ENCODE peak calls at places on chromosomes 12 and 14, in six cellular contexts. K, R, M, Z, N and A are unnamed samples.

GRCh38 chr14:61720302-61720677 is 25.0 kb downstream of the HIF1A start:
- DNase-seq in N (no peak), M (no peak), Z (no peak), K (no peak), R (no peak), A (no peak)

GRCh38 chr12:32891526-32891925 is 5.1 kb downstream of the PKP2 start:
- DNase-seq in R (no peak), Z (no peak), M (no peak), K (no peak), N (no peak), A (no peak)

GRCh38 chr12:48532601-48533000 is 7.2 kb downstream of the OR8S1 start:
- DNase-seq in N (no peak), K (no peak), Z (no peak), M (no peak), R (no peak), A (no peak)

GRCh38 chr14:93207468-93208308 is 632 bp downstream of the UBR7 start:
- DNase-seq in M (peak; percentile 18), R (no peak), Z (no peak), N (peak; percentile 44), K (peak; percentile 78), A (peak; percentile 83)

GRCh38 chr12:210277-211141 is 3.4 kb downstream of the SLC6A12 start:
- DNase-seq in M (no peak), N (no peak), R (no peak), K (no peak), Z (no peak), A (no peak)

GRCh38 chr12:78315018-78315417 is 484.3 kb downstream of the NAV3 start:
- DNase-seq in M (no peak), R (no peak), N (no peak), K (no peak), Z (no peak), A (no peak)

GRCh38 chr14:71235865-71236264 is 328.6 kb downstream of the PCNX1 start:
- DNase-seq in M (no peak), Z (no peak), K (no peak), N (no peak), R (no peak), A (no peak)

GRCh38 chr12:53044896-53045571 is 4.8 kb upstream of the TNS2 start:
- DNase-seq in N (no peak), Z (no peak), K (no peak), M (no peak), R (no peak), A (peak; percentile 58)

GRCh38 chr14:76808990-76809389 is 3.7 kb downstream of the ANGEL1 start:
- DNase-seq in K (no peak), R (no peak), M (no peak), Z (no peak), N (no peak), A (no peak)

GRCh38 chr14:102140027-102140749 is 491 bp downstream of the WDR20 start:
- DNase-seq in N (peak; percentile 19), Z (peak; percentile 30), K (peak; percentile 61), R (no peak), M (no peak), A (peak; percentile 70)

GRCh38 chr14:54901380-54902142 is 1.1 kb downstream of the GCH1 start:
- DNase-seq in K (no peak), R (no peak), Z (no peak), M (no peak), N (no peak), A (no peak)

GRCh38 chr12:106308611-106309010 is 6.1 kb downstream of the TCP11L2 start:
- DNase-seq in R (no peak), N (no peak), K (no peak), M (no peak), Z (no peak), A (peak; percentile 21)

GRCh38 chr12:110258466-110258865 is 22.6 kb upstream of the ATP2A2 start:
- DNase-seq in M (no peak), R (no peak), Z (no peak), K (no peak), N (no peak), A (no peak)

GRCh38 chr14:71716371-71716770 is 215.9 kb upstream of the RGS6 start:
- DNase-seq in N (no peak), K (no peak), R (no peak), M (no peak), Z (no peak), A (no peak)

GRCh38 chr12:46470975-46471374 is 98.4 kb upstream of the SLC38A2 start:
- DNase-seq in R (no peak), M (no peak), Z (no peak), K (no peak), N (no peak), A (no peak)

GRCh38 chr12:112950701-112951100 is 12.4 kb downstream of the OAS3 start:
- DNase-seq in Z (peak; percentile 29), N (no peak), R (no peak), K (no peak), M (no peak), A (peak; percentile 41)

GRCh38 chr14:72495668-72496067 is 398.2 kb downstream of the DPF3 start:
- DNase-seq in N (no peak), Z (no peak), K (no peak), R (no peak), M (no peak), A (no peak)

GRCh38 chr12:6852651-6853354 is 853 bp downstream of the USP5 start:
- DNase-seq in M (no peak), Z (peak; percentile 83), N (peak; percentile 47), K (peak; percentile 70), R (peak; percentile 63), A (peak; percentile 88)

GRCh38 chr12:12266389-12266872 is 413 bp downstream of the LRP6 start:
- DNase-seq in Z (no peak), R (no peak), N (no peak), M (no peak), K (no peak), A (no peak)

GRCh38 chr12:50147281-50147680 is 19.9 kb downstream of the CERS5 start:
- DNase-seq in K (no peak), Z (no peak), R (no peak), M (no peak), N (no peak), A (no peak)

GRCh38 chr12:20280515-20280914 is 87.8 kb upstream of the PDE3A start:
- DNase-seq in M (no peak), Z (no peak), R (no peak), N (no peak), K (no peak), A (no peak)

GRCh38 chr12:4133636-4134433 is 139.7 kb upstream of the CCND2 start:
- DNase-seq in R (no peak), M (no peak), N (no peak), K (no peak), Z (peak; percentile 73), A (peak; percentile 84)

GRCh38 chr14:69298131-69299071 is 38.4 kb downstream of the GALNT16 start:
- DNase-seq in Z (no peak), R (no peak), K (no peak), N (no peak), M (no peak), A (peak; percentile 36)

GRCh38 chr14:106530423-106531107 is 1004.2 kb downstream of the TMEM121 start:
- DNase-seq in K (no peak), R (peak; percentile 90), N (no peak), Z (no peak), M (no peak), A (no peak)
- H3K4me1 ChIP-seq in K (no peaks in the 10 kb centered on the region), R (peaks cover 12% of the 10 kb centered on the region), N (no peaks in the 10 kb centered on the region), Z (no peaks in the 10 kb centered on the region), M (no peaks in the 10 kb centered on the region), A (no peaks in the 10 kb centered on the region)

GRCh38 chr12:103751171-103751570 is 89.9 kb downstream of the NT5DC3 start:
- DNase-seq in Z (no peak), M (no peak), R (no peak), N (no peak), K (no peak), A (peak; percentile 81)
- TF ChIP-seq CTCF in Z (peak; percentile 49), M (no peak), R (no peak), N (no peak), K (no peak), A (peak; percentile 71)

GRCh38 chr14:44897844-44898151 is 63.9 kb downstream of the KLHL28 start:
- DNase-seq in M (no peak), K (no peak), Z (no peak), N (no peak), R (no peak), A (no peak)

GRCh38 chr14:44898547-44898946 is 63.2 kb downstream of the KLHL28 start:
- DNase-seq in Z (no peak), K (no peak), M (no peak), R (no peak), N (no peak), A (no peak)

GRCh38 chr14:44897041-44897843 is 64.5 kb downstream of the KLHL28 start:
- DNase-seq in M (peak; percentile 99), Z (peak; percentile 97), N (peak; percentile 98), K (peak; percentile 98), R (peak; percentile 88), A (peak; percentile 99)

GRCh38 chr14:44895716-44896115 is 66.0 kb downstream of the KLHL28 start:
- DNase-seq in R (no peak), M (no peak), K (no peak), Z (no peak), N (no peak), A (no peak)

DNA sequence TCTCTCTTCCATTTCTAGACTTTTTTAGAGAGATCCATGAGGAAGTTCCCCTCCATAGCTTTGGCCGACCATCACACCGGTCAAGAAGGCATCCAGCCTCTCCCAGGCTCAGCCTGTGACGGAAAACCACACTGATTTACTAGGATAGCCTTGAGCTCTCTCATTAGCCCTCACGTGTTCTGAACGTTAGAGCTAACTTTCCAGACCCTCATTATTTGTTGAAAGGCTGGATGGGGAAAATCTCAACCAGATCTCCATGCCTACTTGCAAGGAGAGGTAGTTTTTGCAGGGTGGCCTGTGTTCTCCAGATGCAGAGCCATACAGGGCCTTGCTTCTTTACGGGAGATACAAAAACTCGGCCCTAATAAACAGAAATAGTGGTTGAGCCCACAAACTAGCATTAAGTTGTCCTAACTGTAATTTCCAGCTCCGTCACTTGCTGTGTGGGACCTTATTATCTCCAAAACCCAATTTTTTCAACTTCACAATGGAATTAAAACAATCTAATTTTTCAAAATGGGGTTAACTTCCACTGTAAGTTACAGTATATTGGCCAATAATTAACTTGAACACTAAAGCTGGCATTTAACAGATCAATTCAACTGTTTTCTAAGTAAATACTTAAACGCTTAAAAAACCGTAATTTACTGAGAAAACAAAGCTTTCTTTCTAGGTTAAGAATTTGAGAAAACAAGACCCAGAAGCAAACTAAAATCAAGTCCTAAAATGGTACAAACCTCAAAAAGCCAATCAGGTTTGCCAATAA is 65.3 kb downstream of the KLHL28 start:
- DNase-seq in Z (no peak), N (no peak), M (no peak), R (no peak), K (no peak), A (no peak)
- H3K4me1 ChIP-seq in Z (no peaks in the 10 kb centered on the region), N (no peaks in the 10 kb centered on the region), M (peaks cover 4% of the 10 kb centered on the region), R (no peaks in the 10 kb centered on the region), K (peaks cover 16% of the 10 kb centered on the region), A (peaks cover 3% of the 10 kb centered on the region)

GRCh38 chr12:92032965-92033364 is 112.7 kb downstream of the BTG1 start:
- DNase-seq in Z (no peak), R (no peak), M (no peak), N (no peak), K (no peak), A (no peak)

GRCh38 chr12:92034083-92034482 is 111.6 kb downstream of the BTG1 start:
- DNase-seq in N (no peak), R (no peak), M (no peak), Z (no peak), K (no peak), A (no peak)

GRCh38 chr12:92035477-92035876 is 110.2 kb downstream of the BTG1 start:
- DNase-seq in Z (no peak), R (no peak), N (no peak), M (no peak), K (no peak), A (no peak)

GRCh38 chr12:92036061-92036620 is 109.5 kb downstream of the BTG1 start:
- DNase-seq in R (no peak), M (no peak), K (no peak), Z (no peak), N (no peak), A (no peak)

GRCh38 chr12:92034858-92035401 is 110.7 kb downstream of the BTG1 start:
- DNase-seq in N (peak; percentile 53), R (peak; percentile 76), K (peak; percentile 49), M (peak; percentile 41), Z (no peak), A (no peak)
- TF ChIP-seq CTCF in N (no peak), R (no peak), K (no peak), M (no peak), Z (no peak), A (no peak)